ENCODE peak calls at places on chromosomes 3 and 15, in four cellular contexts. P is SK-N-SH; M is activated CD4-positive, alpha-beta T cell treated with anti-CD3 and anti-CD28 coated beads, Interleukin-2, amount 50 U/mL, for 24 hours; N is EH. Y is an unnamed sample.

GRCh38 chr3:53161820-53162671 is 1.0 kb downstream of the PRKCD start:
- DNase-seq in P (peak), M (no peak), N (peak), Y (no peak)

GRCh38 chr3:156816794-156817741 is 9.1 kb upstream of the LEKR1 start:
- DNase-seq in P (peak), M (peak), N (peak), Y (peak)

GRCh38 chr3:146493221-146493620 is 23.9 kb upstream of the PLSCR2 start:
- DNase-seq in P (no peak), M (no peak), N (no peak), Y (no peak)

GRCh38 chr3:42229942-42230688 is 35.9 kb downstream of the CCK start:
- DNase-seq in P (peak), M (no peak), N (peak), Y (no peak)

GRCh38 chr3:56772926-56773587 is 28.7 kb downstream of the ARHGEF3 start:
- DNase-seq in P (no peak), M (no peak), N (no peak), Y (no peak)

GRCh38 chr3:123349566-123350450 is 99.1 kb downstream of the ADCY5 start:
- DNase-seq in P (no peak), M (no peak), N (no peak), Y (no peak)

GRCh38 chr15:22933641-22934061 is 46.5 kb downstream of the CYFIP1 start:
- DNase-seq in P (no peak), M (no peak), N (no peak), Y (no peak)

GRCh38 chr15:89671687-89672086 is 7.5 kb downstream of the PLIN1 start:
- DNase-seq in P (no peak), M (no peak), N (no peak), Y (no peak)

GRCh38 chr3:46968783-46969428 is 7.6 kb downstream of the CCDC12 start:
- DNase-seq in P (no peak), M (no peak), N (no peak), Y (no peak)

Y was measured in trophoblast cell.